ENCODE peak calls at places on chromosomes 6 and 20, in four cellular contexts. One of them, this sample, is unnamed.

GRCh38 chr20:40287683-40288082 is 401.4 kb downstream of the MAFB start:
- DNase-seq in activated CD4-positive, alpha-beta T cell treated with anti-CD3 and anti-CD28 coated beads, Interleukin-2, amount 50 U/mL, for 4 hours: no peak
- DNase-seq in activated CD8-positive, alpha-beta memory T cell treated with anti-CD3 and anti-CD28 coated beads for 48 hours: no peak
- DNase-seq in EL: no peak
- DNase-seq in this sample: no peak

GRCh38 chr6:53956068-53956711 is 155.1 kb upstream of the MLIP start:
- DNase-seq in activated CD4-positive, alpha-beta T cell treated with anti-CD3 and anti-CD28 coated beads, Interleukin-2, amount 50 U/mL, for 4 hours: no peak
- DNase-seq in activated CD8-positive, alpha-beta memory T cell treated with anti-CD3 and anti-CD28 coated beads for 48 hours: no peak
- DNase-seq in EL: peak; percentile 75
- DNase-seq in this sample: peak; percentile 49

GRCh38 chr20:57620274-57620990 is at the start of gene ZBP1:
- DNase-seq in activated CD4-positive, alpha-beta T cell treated with anti-CD3 and anti-CD28 coated beads, Interleukin-2, amount 50 U/mL, for 4 hours: no peak
- DNase-seq in activated CD8-positive, alpha-beta memory T cell treated with anti-CD3 and anti-CD28 coated beads for 48 hours: no peak
- DNase-seq in EL: no peak
- DNase-seq in this sample: no peak

GRCh38 chr20:36303020-36303595 is 3.0 kb upstream of the DLGAP4 start:
- DNase-seq in activated CD4-positive, alpha-beta T cell treated with anti-CD3 and anti-CD28 coated beads, Interleukin-2, amount 50 U/mL, for 4 hours: no peak
- DNase-seq in activated CD8-positive, alpha-beta memory T cell treated with anti-CD3 and anti-CD28 coated beads for 48 hours: no peak
- DNase-seq in EL: no peak
- DNase-seq in this sample: no peak

GRCh38 chr6:106087548-106088325 is 1.6 kb downstream of the PRDM1 start:
- DNase-seq in activated CD4-positive, alpha-beta T cell treated with anti-CD3 and anti-CD28 coated beads, Interleukin-2, amount 50 U/mL, for 4 hours: no peak
- DNase-seq in activated CD8-positive, alpha-beta memory T cell treated with anti-CD3 and anti-CD28 coated beads for 48 hours: no peak
- DNase-seq in EL: peak; percentile 74
- DNase-seq in this sample: no peak

GRCh38 chr20:49656304-49656703 is 57.4 kb downstream of the B4GALT5 start:
- DNase-seq in activated CD4-positive, alpha-beta T cell treated with anti-CD3 and anti-CD28 coated beads, Interleukin-2, amount 50 U/mL, for 4 hours: no peak
- DNase-seq in activated CD8-positive, alpha-beta memory T cell treated with anti-CD3 and anti-CD28 coated beads for 48 hours: no peak
- DNase-seq in EL: no peak
- DNase-seq in this sample: no peak

GRCh38 chr6:123777554-123777953 is 26.1 kb upstream of the NKAIN2 start:
- DNase-seq in activated CD4-positive, alpha-beta T cell treated with anti-CD3 and anti-CD28 coated beads, Interleukin-2, amount 50 U/mL, for 4 hours: no peak
- DNase-seq in activated CD8-positive, alpha-beta memory T cell treated with anti-CD3 and anti-CD28 coated beads for 48 hours: no peak
- DNase-seq in EL: no peak
- DNase-seq in this sample: no peak

GRCh38 chr20:16752901-16753300 is 4.7 kb downstream of the OTOR start:
- DNase-seq in activated CD4-positive, alpha-beta T cell treated with anti-CD3 and anti-CD28 coated beads, Interleukin-2, amount 50 U/mL, for 4 hours: no peak
- DNase-seq in activated CD8-positive, alpha-beta memory T cell treated with anti-CD3 and anti-CD28 coated beads for 48 hours: no peak
- DNase-seq in EL: no peak
- DNase-seq in this sample: no peak

GRCh38 chr6:150336299-150336698 is 32.5 kb upstream of the IYD start:
- DNase-seq in activated CD4-positive, alpha-beta T cell treated with anti-CD3 and anti-CD28 coated beads, Interleukin-2, amount 50 U/mL, for 4 hours: no peak
- DNase-seq in activated CD8-positive, alpha-beta memory T cell treated with anti-CD3 and anti-CD28 coated beads for 48 hours: no peak
- DNase-seq in EL: no peak
- DNase-seq in this sample: no peak

GRCh38 chr20:34744847-34745246 is 40.7 kb downstream of the TP53INP2 start:
- DNase-seq in activated CD4-positive, alpha-beta T cell treated with anti-CD3 and anti-CD28 coated beads, Interleukin-2, amount 50 U/mL, for 4 hours: no peak
- DNase-seq in activated CD8-positive, alpha-beta memory T cell treated with anti-CD3 and anti-CD28 coated beads for 48 hours: no peak
- DNase-seq in EL: no peak
- DNase-seq in this sample: no peak

GRCh38 chr20:14883324-14883723 is 545.9 kb upstream of the FLRT3 start:
- DNase-seq in activated CD4-positive, alpha-beta T cell treated with anti-CD3 and anti-CD28 coated beads, Interleukin-2, amount 50 U/mL, for 4 hours: no peak
- DNase-seq in activated CD8-positive, alpha-beta memory T cell treated with anti-CD3 and anti-CD28 coated beads for 48 hours: no peak
- DNase-seq in EL: no peak
- DNase-seq in this sample: no peak

GRCh38 chr6:13724174-13724573 is 12.5 kb upstream of the RANBP9 start:
- DNase-seq in activated CD4-positive, alpha-beta T cell treated with anti-CD3 and anti-CD28 coated beads, Interleukin-2, amount 50 U/mL, for 4 hours: no peak
- DNase-seq in activated CD8-positive, alpha-beta memory T cell treated with anti-CD3 and anti-CD28 coated beads for 48 hours: no peak
- DNase-seq in EL: peak; percentile 60
- DNase-seq in this sample: no peak

GRCh38 chr6:43211960-43212359 is 17.3 kb downstream of the DNPH1 start:
- DNase-seq in activated CD4-positive, alpha-beta T cell treated with anti-CD3 and anti-CD28 coated beads, Interleukin-2, amount 50 U/mL, for 4 hours: no peak
- DNase-seq in activated CD8-positive, alpha-beta memory T cell treated with anti-CD3 and anti-CD28 coated beads for 48 hours: no peak
- DNase-seq in EL: no peak
- DNase-seq in this sample: no peak

GRCh38 chr20:4840831-4841230 is 119.1 kb downstream of the PRND start:
- DNase-seq in activated CD4-positive, alpha-beta T cell treated with anti-CD3 and anti-CD28 coated beads, Interleukin-2, amount 50 U/mL, for 4 hours: no peak
- DNase-seq in activated CD8-positive, alpha-beta memory T cell treated with anti-CD3 and anti-CD28 coated beads for 48 hours: no peak
- DNase-seq in EL: no peak
- DNase-seq in this sample: no peak

GRCh38 chr20:57594092-57594911 is 25.9 kb downstream of the ZBP1 start:
- DNase-seq in activated CD4-positive, alpha-beta T cell treated with anti-CD3 and anti-CD28 coated beads, Interleukin-2, amount 50 U/mL, for 4 hours: peak; percentile 45
- DNase-seq in activated CD8-positive, alpha-beta memory T cell treated with anti-CD3 and anti-CD28 coated beads for 48 hours: no peak
- DNase-seq in EL: peak; percentile 21
- DNase-seq in this sample: peak; percentile 83

GRCh38 chr20:6635034-6635736 is 132.3 kb upstream of the BMP2 start:
- DNase-seq in activated CD4-positive, alpha-beta T cell treated with anti-CD3 and anti-CD28 coated beads, Interleukin-2, amount 50 U/mL, for 4 hours: no peak
- DNase-seq in activated CD8-positive, alpha-beta memory T cell treated with anti-CD3 and anti-CD28 coated beads for 48 hours: no peak
- DNase-seq in EL: no peak
- DNase-seq in this sample: no peak

GRCh38 chr6:113953346-113953745 is 17.6 kb downstream of the HDAC2 start:
- DNase-seq in activated CD4-positive, alpha-beta T cell treated with anti-CD3 and anti-CD28 coated beads, Interleukin-2, amount 50 U/mL, for 4 hours: no peak
- DNase-seq in activated CD8-positive, alpha-beta memory T cell treated with anti-CD3 and anti-CD28 coated beads for 48 hours: no peak
- DNase-seq in EL: peak; percentile 74
- DNase-seq in this sample: no peak

GRCh38 chr6:30037182-30037788 is 23.8 kb upstream of the POLR1H start:
- DNase-seq in activated CD4-positive, alpha-beta T cell treated with anti-CD3 and anti-CD28 coated beads, Interleukin-2, amount 50 U/mL, for 4 hours: no peak
- DNase-seq in activated CD8-positive, alpha-beta memory T cell treated with anti-CD3 and anti-CD28 coated beads for 48 hours: no peak
- DNase-seq in EL: peak; percentile 23
- DNase-seq in this sample: peak; percentile 44

GRCh38 chr6:134422426-134423231 is 104.7 kb upstream of the SGK1 start:
- DNase-seq in activated CD4-positive, alpha-beta T cell treated with anti-CD3 and anti-CD28 coated beads, Interleukin-2, amount 50 U/mL, for 4 hours: no peak
- DNase-seq in activated CD8-positive, alpha-beta memory T cell treated with anti-CD3 and anti-CD28 coated beads for 48 hours: no peak
- DNase-seq in EL: peak; percentile 98
- DNase-seq in this sample: no peak

GRCh38 chr6:24796616-24797290 is 2.0 kb downstream of the ARMH2 start:
- DNase-seq in activated CD4-positive, alpha-beta T cell treated with anti-CD3 and anti-CD28 coated beads, Interleukin-2, amount 50 U/mL, for 4 hours: no peak
- DNase-seq in activated CD8-positive, alpha-beta memory T cell treated with anti-CD3 and anti-CD28 coated beads for 48 hours: no peak
- DNase-seq in EL: peak; percentile 36
- DNase-seq in this sample: no peak

GRCh38 chr6:169566961-169567360 is 134.9 kb downstream of the WDR27 start:
- DNase-seq in activated CD4-positive, alpha-beta T cell treated with anti-CD3 and anti-CD28 coated beads, Interleukin-2, amount 50 U/mL, for 4 hours: no peak
- DNase-seq in activated CD8-positive, alpha-beta memory T cell treated with anti-CD3 and anti-CD28 coated beads for 48 hours: no peak
- DNase-seq in EL: no peak
- DNase-seq in this sample: no peak

GRCh38 chr6:92715991-92716390 is 703.4 kb downstream of the EPHA7 start:
- DNase-seq in activated CD4-positive, alpha-beta T cell treated with anti-CD3 and anti-CD28 coated beads, Interleukin-2, amount 50 U/mL, for 4 hours: no peak
- DNase-seq in activated CD8-positive, alpha-beta memory T cell treated with anti-CD3 and anti-CD28 coated beads for 48 hours: no peak
- DNase-seq in EL: no peak
- DNase-seq in this sample: no peak

GRCh38 chr6:2943564-2943955 is 27.8 kb downstream of the SERPINB6 start:
- DNase-seq in activated CD4-positive, alpha-beta T cell treated with anti-CD3 and anti-CD28 coated beads, Interleukin-2, amount 50 U/mL, for 4 hours: no peak
- DNase-seq in activated CD8-positive, alpha-beta memory T cell treated with anti-CD3 and anti-CD28 coated beads for 48 hours: no peak
- DNase-seq in EL: no peak
- DNase-seq in this sample: no peak

GRCh38 chr20:63178445-63178818 is 37.5 kb downstream of the YTHDF1 start:
- DNase-seq in activated CD4-positive, alpha-beta T cell treated with anti-CD3 and anti-CD28 coated beads, Interleukin-2, amount 50 U/mL, for 4 hours: no peak
- DNase-seq in activated CD8-positive, alpha-beta memory T cell treated with anti-CD3 and anti-CD28 coated beads for 48 hours: no peak
- DNase-seq in EL: no peak
- DNase-seq in this sample: no peak

GRCh38 chr6:12578097-12578496 is 138.5 kb upstream of the PHACTR1 start:
- DNase-seq in activated CD4-positive, alpha-beta T cell treated with anti-CD3 and anti-CD28 coated beads, Interleukin-2, amount 50 U/mL, for 4 hours: no peak
- DNase-seq in activated CD8-positive, alpha-beta memory T cell treated with anti-CD3 and anti-CD28 coated beads for 48 hours: no peak
- DNase-seq in EL: no peak
- DNase-seq in this sample: no peak

GRCh38 chr6:18985061-18985460 is 597.9 kb downstream of the RNF144B start:
- DNase-seq in activated CD4-positive, alpha-beta T cell treated with anti-CD3 and anti-CD28 coated beads, Interleukin-2, amount 50 U/mL, for 4 hours: no peak
- DNase-seq in activated CD8-positive, alpha-beta memory T cell treated with anti-CD3 and anti-CD28 coated beads for 48 hours: no peak
- DNase-seq in EL: no peak
- DNase-seq in this sample: no peak

GRCh38 chr6:91653954-91654843 is 1067.3 kb upstream of the MAP3K7 start:
- DNase-seq in activated CD4-positive, alpha-beta T cell treated with anti-CD3 and anti-CD28 coated beads, Interleukin-2, amount 50 U/mL, for 4 hours: no peak
- DNase-seq in activated CD8-positive, alpha-beta memory T cell treated with anti-CD3 and anti-CD28 coated beads for 48 hours: no peak
- DNase-seq in EL: no peak
- DNase-seq in this sample: no peak

GRCh38 chr6:36187446-36187845 is 9.1 kb upstream of the BRPF3 start:
- DNase-seq in activated CD4-positive, alpha-beta T cell treated with anti-CD3 and anti-CD28 coated beads, Interleukin-2, amount 50 U/mL, for 4 hours: no peak
- DNase-seq in activated CD8-positive, alpha-beta memory T cell treated with anti-CD3 and anti-CD28 coated beads for 48 hours: no peak
- DNase-seq in EL: no peak
- DNase-seq in this sample: no peak

GRCh38 chr6:107116328-107116892 is 1.1 kb upstream of the BEND3 start:
- DNase-seq in activated CD4-positive, alpha-beta T cell treated with anti-CD3 and anti-CD28 coated beads, Interleukin-2, amount 50 U/mL, for 4 hours: no peak
- DNase-seq in activated CD8-positive, alpha-beta memory T cell treated with anti-CD3 and anti-CD28 coated beads for 48 hours: no peak
- DNase-seq in EL: peak; percentile 20
- DNase-seq in this sample: peak; percentile 55

GRCh38 chr20:43507150-43508080 is at the start of gene L3MBTL1:
- DNase-seq in activated CD4-positive, alpha-beta T cell treated with anti-CD3 and anti-CD28 coated beads, Interleukin-2, amount 50 U/mL, for 4 hours: no peak
- DNase-seq in activated CD8-positive, alpha-beta memory T cell treated with anti-CD3 and anti-CD28 coated beads for 48 hours: no peak
- DNase-seq in EL: peak; percentile 56
- DNase-seq in this sample: peak; percentile 90

GRCh38 chr20:48538058-48538825 is 289.6 kb downstream of the PREX1 start:
- DNase-seq in activated CD4-positive, alpha-beta T cell treated with anti-CD3 and anti-CD28 coated beads, Interleukin-2, amount 50 U/mL, for 4 hours: no peak
- DNase-seq in activated CD8-positive, alpha-beta memory T cell treated with anti-CD3 and anti-CD28 coated beads for 48 hours: no peak
- DNase-seq in EL: peak; percentile 86
- DNase-seq in this sample: no peak

GRCh38 chr6:41185991-41186675 is 14.8 kb downstream of the TREML2 start:
- DNase-seq in activated CD4-positive, alpha-beta T cell treated with anti-CD3 and anti-CD28 coated beads, Interleukin-2, amount 50 U/mL, for 4 hours: no peak
- DNase-seq in activated CD8-positive, alpha-beta memory T cell treated with anti-CD3 and anti-CD28 coated beads for 48 hours: no peak
- DNase-seq in EL: no peak
- DNase-seq in this sample: no peak

GRCh38 chr6:110039996-110040383 is 61.9 kb downstream of the GPR6 start:
- DNase-seq in activated CD4-positive, alpha-beta T cell treated with anti-CD3 and anti-CD28 coated beads, Interleukin-2, amount 50 U/mL, for 4 hours: peak; percentile 22
- DNase-seq in activated CD8-positive, alpha-beta memory T cell treated with anti-CD3 and anti-CD28 coated beads for 48 hours: no peak
- DNase-seq in EL: peak; percentile 53
- DNase-seq in this sample: peak; percentile 31

GRCh38 chr6:31728767-31729514 is at the start of gene DDAH2:
- DNase-seq in activated CD4-positive, alpha-beta T cell treated with anti-CD3 and anti-CD28 coated beads, Interleukin-2, amount 50 U/mL, for 4 hours: no peak
- DNase-seq in activated CD8-positive, alpha-beta memory T cell treated with anti-CD3 and anti-CD28 coated beads for 48 hours: no peak
- DNase-seq in EL: no peak
- DNase-seq in this sample: no peak

GRCh38 chr20:36384022-36384619 is 78.0 kb downstream of the DLGAP4 start:
- DNase-seq in activated CD4-positive, alpha-beta T cell treated with anti-CD3 and anti-CD28 coated beads, Interleukin-2, amount 50 U/mL, for 4 hours: peak; percentile 7
- DNase-seq in activated CD8-positive, alpha-beta memory T cell treated with anti-CD3 and anti-CD28 coated beads for 48 hours: no peak
- DNase-seq in EL: peak; percentile 38
- DNase-seq in this sample: peak; percentile 77

GRCh38 chr6:106574729-106575458 is 54.4 kb downstream of the RTN4IP1 start:
- DNase-seq in activated CD4-positive, alpha-beta T cell treated with anti-CD3 and anti-CD28 coated beads, Interleukin-2, amount 50 U/mL, for 4 hours: no peak
- DNase-seq in activated CD8-positive, alpha-beta memory T cell treated with anti-CD3 and anti-CD28 coated beads for 48 hours: no peak
- DNase-seq in EL: peak; percentile 79
- DNase-seq in this sample: no peak

GRCh38 chr6:3386374-3386857 is 70.4 kb downstream of the SLC22A23 start:
- DNase-seq in activated CD4-positive, alpha-beta T cell treated with anti-CD3 and anti-CD28 coated beads, Interleukin-2, amount 50 U/mL, for 4 hours: no peak
- DNase-seq in activated CD8-positive, alpha-beta memory T cell treated with anti-CD3 and anti-CD28 coated beads for 48 hours: no peak
- DNase-seq in EL: no peak
- DNase-seq in this sample: no peak

GRCh38 chr6:33425668-33426577 is 6.1 kb downstream of the SYNGAP1 start:
- DNase-seq in activated CD4-positive, alpha-beta T cell treated with anti-CD3 and anti-CD28 coated beads, Interleukin-2, amount 50 U/mL, for 4 hours: peak; percentile 79
- DNase-seq in activated CD8-positive, alpha-beta memory T cell treated with anti-CD3 and anti-CD28 coated beads for 48 hours: peak; percentile 68
- DNase-seq in EL: peak; percentile 88
- DNase-seq in this sample: peak; percentile 89

GRCh38 chr6:24504642-24505586 is 10.1 kb downstream of the ALDH5A1 start:
- DNase-seq in activated CD4-positive, alpha-beta T cell treated with anti-CD3 and anti-CD28 coated beads, Interleukin-2, amount 50 U/mL, for 4 hours: no peak
- DNase-seq in activated CD8-positive, alpha-beta memory T cell treated with anti-CD3 and anti-CD28 coated beads for 48 hours: no peak
- DNase-seq in EL: peak; percentile 7
- DNase-seq in this sample: peak; percentile 54

GRCh38 chr6:57278570-57278969 is 38.9 kb upstream of the PRIM2 start:
- DNase-seq in activated CD4-positive, alpha-beta T cell treated with anti-CD3 and anti-CD28 coated beads, Interleukin-2, amount 50 U/mL, for 4 hours: no peak
- DNase-seq in activated CD8-positive, alpha-beta memory T cell treated with anti-CD3 and anti-CD28 coated beads for 48 hours: no peak
- DNase-seq in EL: no peak
- DNase-seq in this sample: no peak